ENCODE peak calls at places on chromosomes 5 and 9, in six cellular contexts. R is HepG2, W is H1, A is SK-N-SH, K is GM12878, U is K562. B is an unnamed sample.

GRCh38 chr5:123844873-123845272 is 332.9 kb downstream of the CSNK1G3 start:
- DNase-seq in W (no peak), U (no peak), A (no peak), K (no peak), R (no peak), B (no peak)

GRCh38 chr5:38340961-38341500 is 82.7 kb downstream of the EGFLAM start:
- DNase-seq in K (no peak), R (no peak), A (no peak), U (no peak), W (no peak), B (no peak)

GRCh38 chr9:33939924-33940874 is 108.5 kb downstream of the UBAP2 start:
- DNase-seq in R (peak), A (no peak), W (no peak), K (no peak), U (no peak), B (no peak)

GRCh38 chr9:133569891-133570651 is 35.6 kb downstream of the ADAMTSL2 start:
- DNase-seq in U (no peak), A (peak), R (no peak), W (no peak), K (no peak), B (no peak)

GRCh38 chr9:86529496-86530275 is 175.5 kb upstream of the TUT7 start:
- DNase-seq in R (no peak), U (no peak), K (no peak), W (no peak), A (no peak), B (no peak)

GRCh38 chr5:90446961-90447360 is 27.6 kb downstream of the MBLAC2 start:
- DNase-seq in U (no peak), W (no peak), R (no peak), K (no peak), A (no peak), B (no peak)

GRCh38 chr5:154850255-154851062 is at the start of gene FAXDC2:
- DNase-seq in U (peak), A (peak), W (no peak), R (peak), K (no peak), B (no peak)

GRCh38 chr5:149798466-149798865 is 68.4 kb downstream of the PPARGC1B start:
- DNase-seq in A (no peak), W (no peak), R (peak), K (no peak), U (peak), B (no peak)

GRCh38 chr5:42579320-42579719 is 156.1 kb downstream of the GHR start:
- DNase-seq in K (no peak), W (no peak), U (no peak), R (no peak), A (no peak), B (no peak)

GRCh38 chr5:125349432-125349831 is 603.0 kb upstream of the ZNF608 start:
- DNase-seq in A (no peak), W (no peak), U (no peak), R (no peak), K (no peak), B (no peak)

GRCh38 chr5:56759521-56759920 is 55.8 kb upstream of the MAP3K1 start:
- DNase-seq in R (no peak), A (no peak), W (no peak), U (no peak), K (no peak), B (no peak)
- TF ChIP-seq SIN3A in R (no peak), A (no peak), W (no peak), U (no peak), K (no peak), B (no peak)

DNA sequence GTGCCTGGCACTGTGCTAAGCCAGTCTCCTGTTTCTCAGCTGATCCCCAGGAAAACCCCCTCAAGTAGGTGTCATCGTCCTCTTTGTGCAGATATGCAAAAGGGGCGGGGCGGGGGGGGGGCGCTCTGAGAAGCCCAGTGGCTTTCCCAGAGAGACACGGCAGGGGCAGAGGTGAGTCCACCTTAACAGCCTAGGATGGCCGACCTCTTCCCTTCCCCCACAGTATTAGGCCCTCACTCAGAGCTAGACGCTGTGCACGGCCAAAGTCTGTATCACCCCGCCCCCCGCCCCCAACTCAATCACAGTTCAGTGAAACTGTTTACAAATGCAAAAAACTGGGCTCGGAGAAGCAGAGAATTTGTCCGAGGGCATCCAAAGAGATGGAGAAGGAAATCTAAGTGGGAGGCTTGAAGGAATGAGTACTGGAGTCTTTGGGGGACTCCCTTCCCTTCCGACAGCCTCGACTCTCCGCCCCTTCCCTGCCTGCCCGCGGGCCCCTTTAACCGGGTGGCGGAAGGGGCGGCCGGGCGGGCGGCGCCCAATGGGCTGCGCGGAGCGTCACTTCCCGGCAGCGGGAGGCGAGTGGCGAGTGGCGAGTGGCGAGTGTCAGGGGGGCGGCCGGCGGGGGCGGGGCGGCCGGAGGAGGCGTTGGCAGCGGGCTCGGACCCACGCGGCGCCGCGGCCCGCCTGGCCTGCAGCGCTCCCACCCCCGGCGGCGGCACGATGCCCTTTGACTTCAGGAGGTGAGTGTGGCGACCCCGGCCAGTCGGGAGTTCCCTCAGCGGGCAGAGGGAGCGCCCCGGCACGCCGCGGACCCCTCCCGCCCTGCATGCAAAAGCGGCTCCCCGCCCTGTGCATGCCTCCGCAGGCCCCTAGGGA is at the start of gene ERGIC1:
- DNase-seq in W (no peak), K (no peak), R (peak), U (peak), A (peak), B (peak)
- TF ChIP-seq YY1 in W (peak), K (no peak), R (peak), U (no peak), A (no peak), B (no peak)

DNA sequence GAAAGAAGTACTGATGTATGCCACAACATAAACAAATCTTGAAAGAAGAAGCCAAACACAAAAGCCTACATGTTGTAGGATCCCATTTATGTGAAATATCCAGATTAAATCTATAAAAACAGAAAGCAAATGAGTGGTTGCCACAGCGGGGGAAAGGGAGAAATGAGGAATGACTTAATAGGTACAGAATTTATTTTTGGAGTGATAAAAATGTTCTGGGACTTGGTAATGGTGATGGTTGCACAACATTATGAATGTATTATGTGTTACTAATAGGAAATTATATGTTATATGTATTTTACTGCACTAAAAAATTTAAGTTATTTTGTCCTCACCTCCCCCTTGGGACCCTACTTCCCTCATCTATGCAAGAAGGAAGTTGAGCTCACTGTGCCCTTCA is 16.4 kb upstream of the TTC1 start:
- DNase-seq in W (no peak), R (no peak), K (no peak), A (no peak), U (no peak), B (no peak)
- TF ChIP-seq JUND in W (no peak), R (no peak), K (no peak), A (no peak), U (no peak), B (no peak)

DNA sequence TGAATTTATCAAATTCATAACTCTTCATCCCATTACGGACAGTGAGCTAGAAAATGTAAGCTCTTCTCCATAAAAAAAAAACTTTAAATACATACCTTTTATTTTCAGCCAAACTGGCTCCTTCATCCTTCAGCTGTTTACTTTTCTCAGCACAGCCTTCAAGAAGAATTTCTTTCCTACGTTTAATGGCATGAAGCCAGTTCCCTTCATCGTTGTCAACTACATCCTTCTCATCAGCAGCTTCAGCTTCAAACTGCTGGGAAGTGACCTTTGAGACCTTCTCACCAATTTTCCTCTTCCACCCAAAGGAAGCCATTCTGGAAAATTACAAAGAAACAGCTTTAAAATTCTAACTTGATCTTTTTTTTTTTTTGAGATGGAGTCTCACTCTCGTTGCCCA is 9.1 kb downstream of the TTC33 start:
- DNase-seq in U (no peak), W (no peak), A (no peak), K (no peak), R (no peak), B (no peak)
- TF ChIP-seq SIN3A in U (no peak), W (no peak), A (no peak), K (no peak), R (no peak), B (no peak)

B was measured in HCT116.